ENCODE peak calls at places on chromosomes 1 and 21, in six cellular contexts. One of them, this sample, is unnamed.

GRCh38 chr1:115771847-115772457 is 3.4 kb upstream of the CASQ2 start:
- DNase-seq in stimulated activated naive B cell treated with anti-CD40 and anti-IgM and Interleukin-4, amounts not matched to agents 10 μg/mL and 1 μg/mL and 100 μg/mL, for 72 hours: peak
- DNase-seq in endodermal cell: peak
- DNase-seq in CD8-positive, alpha-beta T cell: no peak
- DNase-seq in thoracic aorta: peak
- DNase-seq in right atrium auricular region: peak
- DNase-seq in this sample: no peak

GRCh38 chr1:20093940-20094391 is 24.0 kb downstream of the PLA2G5 start:
- DNase-seq in right atrium auricular region: peak
- DNase-seq in endodermal cell: no peak
- DNase-seq in thoracic aorta: no peak
- DNase-seq in stimulated activated naive B cell treated with anti-CD40 and anti-IgM and Interleukin-4, amounts not matched to agents 10 μg/mL and 1 μg/mL and 100 μg/mL, for 72 hours: no peak
- DNase-seq in CD8-positive, alpha-beta T cell: no peak
- DNase-seq in this sample: no peak

GRCh38 chr1:152745289-152745704 is 12.5 kb upstream of the KPRP start:
- DNase-seq in right atrium auricular region: no peak
- DNase-seq in thoracic aorta: no peak
- DNase-seq in endodermal cell: no peak
- DNase-seq in CD8-positive, alpha-beta T cell: no peak
- DNase-seq in stimulated activated naive B cell treated with anti-CD40 and anti-IgM and Interleukin-4, amounts not matched to agents 10 μg/mL and 1 μg/mL and 100 μg/mL, for 72 hours: no peak
- DNase-seq in this sample: no peak

GRCh38 chr1:209659909-209660308 is 7.7 kb upstream of the LAMB3 start:
- DNase-seq in endodermal cell: no peak
- DNase-seq in thoracic aorta: no peak
- DNase-seq in CD8-positive, alpha-beta T cell: no peak
- DNase-seq in right atrium auricular region: no peak
- DNase-seq in stimulated activated naive B cell treated with anti-CD40 and anti-IgM and Interleukin-4, amounts not matched to agents 10 μg/mL and 1 μg/mL and 100 μg/mL, for 72 hours: no peak
- DNase-seq in this sample: peak

GRCh38 chr1:44811714-44812151 is 3.4 kb downstream of the BTBD19 start:
- DNase-seq in right atrium auricular region: no peak
- DNase-seq in stimulated activated naive B cell treated with anti-CD40 and anti-IgM and Interleukin-4, amounts not matched to agents 10 μg/mL and 1 μg/mL and 100 μg/mL, for 72 hours: no peak
- DNase-seq in thoracic aorta: no peak
- DNase-seq in endodermal cell: peak
- DNase-seq in CD8-positive, alpha-beta T cell: no peak
- DNase-seq in this sample: peak

GRCh38 chr1:245016700-245017099 is 138.1 kb upstream of the KIF26B start:
- DNase-seq in right atrium auricular region: no peak
- DNase-seq in thoracic aorta: no peak
- DNase-seq in endodermal cell: no peak
- DNase-seq in stimulated activated naive B cell treated with anti-CD40 and anti-IgM and Interleukin-4, amounts not matched to agents 10 μg/mL and 1 μg/mL and 100 μg/mL, for 72 hours: no peak
- DNase-seq in CD8-positive, alpha-beta T cell: no peak
- DNase-seq in this sample: no peak

GRCh38 chr1:216805233-216805632 is 82.0 kb upstream of the ESRRG start:
- DNase-seq in endodermal cell: no peak
- DNase-seq in right atrium auricular region: no peak
- DNase-seq in thoracic aorta: no peak
- DNase-seq in CD8-positive, alpha-beta T cell: no peak
- DNase-seq in stimulated activated naive B cell treated with anti-CD40 and anti-IgM and Interleukin-4, amounts not matched to agents 10 μg/mL and 1 μg/mL and 100 μg/mL, for 72 hours: no peak
- DNase-seq in this sample: no peak

GRCh38 chr1:95033843-95034242 is 38.9 kb downstream of the ALG14 start:
- DNase-seq in right atrium auricular region: no peak
- DNase-seq in stimulated activated naive B cell treated with anti-CD40 and anti-IgM and Interleukin-4, amounts not matched to agents 10 μg/mL and 1 μg/mL and 100 μg/mL, for 72 hours: no peak
- DNase-seq in CD8-positive, alpha-beta T cell: no peak
- DNase-seq in thoracic aorta: no peak
- DNase-seq in endodermal cell: no peak
- DNase-seq in this sample: no peak

GRCh38 chr21:23452384-23453083 is 2154.7 kb downstream of the MRPL39 start:
- DNase-seq in CD8-positive, alpha-beta T cell: no peak
- DNase-seq in thoracic aorta: no peak
- DNase-seq in endodermal cell: peak
- DNase-seq in right atrium auricular region: no peak
- DNase-seq in stimulated activated naive B cell treated with anti-CD40 and anti-IgM and Interleukin-4, amounts not matched to agents 10 μg/mL and 1 μg/mL and 100 μg/mL, for 72 hours: peak
- DNase-seq in this sample: no peak

GRCh38 chr1:58440696-58441095 is 105.8 kb downstream of the OMA1 start:
- DNase-seq in endodermal cell: no peak
- DNase-seq in CD8-positive, alpha-beta T cell: no peak
- DNase-seq in thoracic aorta: no peak
- DNase-seq in right atrium auricular region: no peak
- DNase-seq in stimulated activated naive B cell treated with anti-CD40 and anti-IgM and Interleukin-4, amounts not matched to agents 10 μg/mL and 1 μg/mL and 100 μg/mL, for 72 hours: no peak
- DNase-seq in this sample: no peak

GRCh38 chr1:69551476-69552324 is 16.0 kb upstream of the LRRC7 start:
- DNase-seq in CD8-positive, alpha-beta T cell: no peak
- DNase-seq in thoracic aorta: no peak
- DNase-seq in right atrium auricular region: no peak
- DNase-seq in endodermal cell: peak
- DNase-seq in stimulated activated naive B cell treated with anti-CD40 and anti-IgM and Interleukin-4, amounts not matched to agents 10 μg/mL and 1 μg/mL and 100 μg/mL, for 72 hours: no peak
- DNase-seq in this sample: no peak

GRCh38 chr1:112744019-112744578 is 29.0 kb upstream of the PPM1J start:
- DNase-seq in right atrium auricular region: no peak
- DNase-seq in CD8-positive, alpha-beta T cell: no peak
- DNase-seq in endodermal cell: peak
- DNase-seq in stimulated activated naive B cell treated with anti-CD40 and anti-IgM and Interleukin-4, amounts not matched to agents 10 μg/mL and 1 μg/mL and 100 μg/mL, for 72 hours: peak
- DNase-seq in thoracic aorta: no peak
- DNase-seq in this sample: no peak

GRCh38 chr21:33394260-33394659 is 9.0 kb upstream of the IFNGR2 start:
- DNase-seq in thoracic aorta: no peak
- DNase-seq in CD8-positive, alpha-beta T cell: no peak
- DNase-seq in stimulated activated naive B cell treated with anti-CD40 and anti-IgM and Interleukin-4, amounts not matched to agents 10 μg/mL and 1 μg/mL and 100 μg/mL, for 72 hours: no peak
- DNase-seq in endodermal cell: no peak
- DNase-seq in right atrium auricular region: no peak
- DNase-seq in this sample: peak

GRCh38 chr1:235960799-235961198 is 94.1 kb upstream of the LYST start:
- DNase-seq in thoracic aorta: no peak
- DNase-seq in CD8-positive, alpha-beta T cell: no peak
- DNase-seq in stimulated activated naive B cell treated with anti-CD40 and anti-IgM and Interleukin-4, amounts not matched to agents 10 μg/mL and 1 μg/mL and 100 μg/mL, for 72 hours: no peak
- DNase-seq in endodermal cell: no peak
- DNase-seq in right atrium auricular region: no peak
- DNase-seq in this sample: no peak

GRCh38 chr1:174913225-174913903 is 86.4 kb upstream of the CACYBP start:
- DNase-seq in right atrium auricular region: no peak
- DNase-seq in stimulated activated naive B cell treated with anti-CD40 and anti-IgM and Interleukin-4, amounts not matched to agents 10 μg/mL and 1 μg/mL and 100 μg/mL, for 72 hours: no peak
- DNase-seq in CD8-positive, alpha-beta T cell: no peak
- DNase-seq in endodermal cell: no peak
- DNase-seq in thoracic aorta: no peak
- DNase-seq in this sample: no peak

GRCh38 chr1:30525631-30525979 is 197.8 kb downstream of the MATN1 start:
- DNase-seq in right atrium auricular region: no peak
- DNase-seq in endodermal cell: peak
- DNase-seq in thoracic aorta: no peak
- DNase-seq in stimulated activated naive B cell treated with anti-CD40 and anti-IgM and Interleukin-4, amounts not matched to agents 10 μg/mL and 1 μg/mL and 100 μg/mL, for 72 hours: no peak
- DNase-seq in CD8-positive, alpha-beta T cell: no peak
- DNase-seq in this sample: no peak

GRCh38 chr1:165683848-165684485 is 14.4 kb downstream of the ALDH9A1 start:
- DNase-seq in right atrium auricular region: no peak
- DNase-seq in CD8-positive, alpha-beta T cell: no peak
- DNase-seq in stimulated activated naive B cell treated with anti-CD40 and anti-IgM and Interleukin-4, amounts not matched to agents 10 μg/mL and 1 μg/mL and 100 μg/mL, for 72 hours: no peak
- DNase-seq in endodermal cell: no peak
- DNase-seq in thoracic aorta: no peak
- DNase-seq in this sample: no peak

GRCh38 chr21:29300547-29301138 is 1.9 kb downstream of the BACH1 start:
- DNase-seq in right atrium auricular region: no peak
- DNase-seq in CD8-positive, alpha-beta T cell: no peak
- DNase-seq in thoracic aorta: no peak
- DNase-seq in endodermal cell: no peak
- DNase-seq in stimulated activated naive B cell treated with anti-CD40 and anti-IgM and Interleukin-4, amounts not matched to agents 10 μg/mL and 1 μg/mL and 100 μg/mL, for 72 hours: peak
- DNase-seq in this sample: no peak

GRCh38 chr1:10755977-10756521 is 40.4 kb downstream of the CASZ1 start:
- DNase-seq in stimulated activated naive B cell treated with anti-CD40 and anti-IgM and Interleukin-4, amounts not matched to agents 10 μg/mL and 1 μg/mL and 100 μg/mL, for 72 hours: peak
- DNase-seq in thoracic aorta: no peak
- DNase-seq in CD8-positive, alpha-beta T cell: peak
- DNase-seq in right atrium auricular region: no peak
- DNase-seq in endodermal cell: no peak
- DNase-seq in this sample: no peak

GRCh38 chr1:58584082-58584895 is 7.2 kb upstream of the TACSTD2 start:
- DNase-seq in CD8-positive, alpha-beta T cell: no peak
- DNase-seq in endodermal cell: peak
- DNase-seq in stimulated activated naive B cell treated with anti-CD40 and anti-IgM and Interleukin-4, amounts not matched to agents 10 μg/mL and 1 μg/mL and 100 μg/mL, for 72 hours: no peak
- DNase-seq in right atrium auricular region: peak
- DNase-seq in thoracic aorta: peak
- DNase-seq in this sample: no peak

GRCh38 chr1:39508857-39509305 is 17.4 kb downstream of the BMP8A start:
- DNase-seq in CD8-positive, alpha-beta T cell: no peak
- DNase-seq in stimulated activated naive B cell treated with anti-CD40 and anti-IgM and Interleukin-4, amounts not matched to agents 10 μg/mL and 1 μg/mL and 100 μg/mL, for 72 hours: no peak
- DNase-seq in thoracic aorta: no peak
- DNase-seq in endodermal cell: no peak
- DNase-seq in right atrium auricular region: no peak
- DNase-seq in this sample: peak

GRCh38 chr1:110765640-110766335 is 91.0 kb upstream of the KCNA3 start:
- DNase-seq in right atrium auricular region: no peak
- DNase-seq in thoracic aorta: no peak
- DNase-seq in CD8-positive, alpha-beta T cell: peak
- DNase-seq in endodermal cell: peak
- DNase-seq in stimulated activated naive B cell treated with anti-CD40 and anti-IgM and Interleukin-4, amounts not matched to agents 10 μg/mL and 1 μg/mL and 100 μg/mL, for 72 hours: no peak
- DNase-seq in this sample: no peak

GRCh38 chr21:43717166-43717853 is 1.6 kb upstream of the PDXK start:
- DNase-seq in thoracic aorta: no peak
- DNase-seq in CD8-positive, alpha-beta T cell: no peak
- DNase-seq in endodermal cell: no peak
- DNase-seq in stimulated activated naive B cell treated with anti-CD40 and anti-IgM and Interleukin-4, amounts not matched to agents 10 μg/mL and 1 μg/mL and 100 μg/mL, for 72 hours: no peak
- DNase-seq in right atrium auricular region: no peak
- DNase-seq in this sample: no peak

GRCh38 chr1:240210026-240210425 is 118.3 kb downstream of the FMN2 start:
- DNase-seq in endodermal cell: no peak
- DNase-seq in thoracic aorta: no peak
- DNase-seq in stimulated activated naive B cell treated with anti-CD40 and anti-IgM and Interleukin-4, amounts not matched to agents 10 μg/mL and 1 μg/mL and 100 μg/mL, for 72 hours: no peak
- DNase-seq in right atrium auricular region: no peak
- DNase-seq in CD8-positive, alpha-beta T cell: no peak
- DNase-seq in this sample: no peak

GRCh38 chr1:198088360-198089071 is 68.3 kb upstream of the NEK7 start:
- DNase-seq in right atrium auricular region: no peak
- DNase-seq in stimulated activated naive B cell treated with anti-CD40 and anti-IgM and Interleukin-4, amounts not matched to agents 10 μg/mL and 1 μg/mL and 100 μg/mL, for 72 hours: no peak
- DNase-seq in CD8-positive, alpha-beta T cell: no peak
- DNase-seq in thoracic aorta: no peak
- DNase-seq in endodermal cell: peak
- DNase-seq in this sample: no peak

GRCh38 chr1:13813398-13814012 is 113.5 kb downstream of the PRDM2 start:
- DNase-seq in CD8-positive, alpha-beta T cell: peak
- DNase-seq in endodermal cell: peak
- DNase-seq in thoracic aorta: no peak
- DNase-seq in right atrium auricular region: no peak
- DNase-seq in stimulated activated naive B cell treated with anti-CD40 and anti-IgM and Interleukin-4, amounts not matched to agents 10 μg/mL and 1 μg/mL and 100 μg/mL, for 72 hours: no peak
- DNase-seq in this sample: no peak

GRCh38 chr1:235304549-235305451 is 23.2 kb downstream of the ARID4B start:
- DNase-seq in thoracic aorta: no peak
- DNase-seq in CD8-positive, alpha-beta T cell: no peak
- DNase-seq in endodermal cell: no peak
- DNase-seq in stimulated activated naive B cell treated with anti-CD40 and anti-IgM and Interleukin-4, amounts not matched to agents 10 μg/mL and 1 μg/mL and 100 μg/mL, for 72 hours: no peak
- DNase-seq in right atrium auricular region: no peak
- DNase-seq in this sample: no peak

GRCh38 chr1:199161766-199162303 is 523.0 kb downstream of the PTPRC start:
- DNase-seq in thoracic aorta: no peak
- DNase-seq in CD8-positive, alpha-beta T cell: no peak
- DNase-seq in endodermal cell: no peak
- DNase-seq in stimulated activated naive B cell treated with anti-CD40 and anti-IgM and Interleukin-4, amounts not matched to agents 10 μg/mL and 1 μg/mL and 100 μg/mL, for 72 hours: peak
- DNase-seq in right atrium auricular region: no peak
- DNase-seq in this sample: no peak

GRCh38 chr1:117828206-117828605 is 101.2 kb downstream of the GDAP2 start:
- DNase-seq in CD8-positive, alpha-beta T cell: no peak
- DNase-seq in right atrium auricular region: peak
- DNase-seq in stimulated activated naive B cell treated with anti-CD40 and anti-IgM and Interleukin-4, amounts not matched to agents 10 μg/mL and 1 μg/mL and 100 μg/mL, for 72 hours: no peak
- DNase-seq in thoracic aorta: peak
- DNase-seq in endodermal cell: no peak
- DNase-seq in this sample: no peak

This sample was measured in CD14-positive monocyte.